ENCODE peak calls at places on chromosomes 2 and 18, in five cellular contexts. M is thoracic aorta, I is fibroblast of mammary gland, B is astrocyte, F is ovary. J is an unnamed sample.
A peak's percentile ranks its signal among the peaks of the same experiment; 100 is the strongest.

GRCh38 chr18:78904179-78904531 is 75.5 kb upstream of the SALL3 start:
- DNase-seq in F (no peak), B (no peak), I (no peak), M (no peak), J (no peak)

GRCh38 chr2:26630235-26630634 is 10.9 kb downstream of the CIB4 start:
- DNase-seq in M (no peak), I (no peak), B (no peak), F (peak; percentile 16), J (no peak)

GRCh38 chr2:23566236-23567142 is 181.5 kb downstream of the KLHL29 start:
- DNase-seq in M (no peak), B (no peak), F (no peak), I (peak; percentile 29), J (no peak)

GRCh38 chr2:17373736-17374135 is 144.5 kb downstream of the RAD51AP2 start:
- DNase-seq in F (no peak), I (peak; percentile 1), B (peak; percentile 95), M (no peak), J (no peak)

GRCh38 chr2:147365577-147365976 is 479.3 kb upstream of the ACVR2A start:
- DNase-seq in B (no peak), M (no peak), I (no peak), F (peak; percentile 31), J (no peak)

GRCh38 chr2:58950795-58951462 is 709.8 kb upstream of the FANCL start:
- DNase-seq in B (no peak), M (no peak), F (no peak), I (no peak), J (no peak)

GRCh38 chr2:68734176-68734575 is 435 bp upstream of the ARHGAP25 start:
- DNase-seq in M (no peak), F (no peak), B (no peak), I (no peak), J (no peak)

GRCh38 chr2:176582990-176583481 is 313.8 kb downstream of the MTX2 start:
- DNase-seq in B (peak; percentile 98), F (no peak), I (peak; percentile 97), M (no peak), J (no peak)

GRCh38 chr2:99066602-99067001 is 74.9 kb upstream of the C2orf15 start:
- DNase-seq in I (peak; percentile 43), B (peak; percentile 41), F (no peak), M (no peak), J (no peak)

GRCh38 chr2:231245253-231246094 is 47.0 kb downstream of the ARMC9 start:
- DNase-seq in F (no peak), I (no peak), M (no peak), B (no peak), J (no peak)

DNA sequence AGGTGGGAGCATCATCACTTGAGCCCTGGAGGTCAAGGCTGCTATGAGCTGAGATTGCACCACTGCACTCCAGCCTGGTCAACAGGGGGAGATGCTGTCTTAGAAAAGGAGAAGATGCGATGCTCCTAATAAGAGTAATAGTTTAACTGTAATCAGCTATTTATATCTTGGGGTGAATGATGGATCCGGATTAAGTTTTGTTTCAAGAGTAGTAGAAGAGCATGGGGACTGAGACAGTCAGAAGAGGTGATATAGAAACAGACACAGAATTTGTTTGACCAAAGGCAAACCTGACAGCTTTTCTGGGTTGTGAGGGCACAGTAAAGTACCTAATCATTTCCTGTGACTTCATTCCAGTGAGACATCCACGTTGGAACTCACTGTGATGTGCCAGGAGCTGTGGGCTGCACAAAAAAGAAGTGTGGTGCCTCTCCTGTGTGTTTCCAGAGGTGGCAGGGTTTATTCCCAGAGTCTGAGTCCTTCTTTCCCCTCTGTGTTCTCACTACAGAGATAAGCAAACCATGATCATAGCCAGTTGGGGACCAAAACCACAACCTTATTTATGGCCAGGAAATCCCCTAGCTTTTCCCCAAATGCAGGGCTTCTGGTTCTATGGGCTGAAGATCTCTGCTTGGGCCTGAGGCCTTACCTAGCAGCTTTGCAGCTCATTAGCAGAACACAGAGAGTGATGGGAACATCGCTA is 113.7 kb downstream of the XRCC5 start:
- DNase-seq in I (peak; percentile 51), M (no peak), F (no peak), B (peak; percentile 54), J (no peak)
- TF ChIP-seq CTCF in I (peak; percentile 58), M (no peak), F (no peak), B (peak; percentile 29), J (no peak)

DNA sequence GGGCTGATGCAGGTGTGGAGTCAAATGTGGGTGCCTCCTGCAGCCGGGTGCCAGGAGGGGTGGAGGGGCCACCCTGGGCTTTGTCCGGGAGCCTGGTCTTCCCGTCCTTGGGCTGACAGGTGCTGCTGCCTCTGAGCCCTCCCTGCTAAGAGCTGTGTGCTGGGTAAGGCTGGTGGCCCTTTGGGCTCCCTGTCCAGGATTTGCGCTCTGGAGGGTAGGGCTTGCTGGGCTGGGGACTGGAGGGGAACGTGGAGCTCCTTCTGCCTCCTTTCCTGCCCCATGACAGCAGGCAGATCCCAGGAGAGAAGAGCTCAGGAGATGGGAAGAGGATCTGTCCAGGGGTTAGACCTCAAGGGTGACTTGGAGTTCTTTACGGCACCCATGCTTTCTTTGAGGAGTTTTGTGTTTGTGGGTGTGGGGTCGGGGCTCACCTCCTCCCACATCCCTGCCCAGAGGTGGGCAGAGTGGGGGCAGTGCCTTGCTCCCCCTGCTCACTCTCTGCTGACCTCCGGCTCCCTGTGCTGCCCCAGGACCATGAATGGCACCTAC is 4.2 kb downstream of the GPR35 start:
- DNase-seq in M (no peak), B (no peak), I (no peak), F (no peak), J (no peak)
- TF ChIP-seq CTCF in M (no peak), B (no peak), I (no peak), F (no peak), J (no peak)

GRCh38 chr2:32930436-32930835 is 16.3 kb upstream of the LTBP1 start:
- DNase-seq in I (no peak), B (no peak), M (no peak), F (no peak), J (no peak)

GRCh38 chr2:32925976-32926707 is 20.6 kb upstream of the LTBP1 start:
- DNase-seq in B (no peak), M (no peak), F (no peak), I (no peak), J (no peak)

GRCh38 chr2:32922466-32922865 is 24.3 kb upstream of the LTBP1 start:
- DNase-seq in F (no peak), M (no peak), B (no peak), I (no peak), J (no peak)

GRCh38 chr2:32925283-32925682 is 21.5 kb upstream of the LTBP1 start:
- DNase-seq in M (no peak), F (no peak), B (no peak), I (no peak), J (no peak)

GRCh38 chr2:32926708-32927084 is 20.1 kb upstream of the LTBP1 start:
- DNase-seq in B (peak; percentile 39), M (no peak), I (peak; percentile 22), F (no peak), J (no peak)
- TF ChIP-seq CTCF in B (no peak), M (no peak), I (no peak), F (no peak), J (no peak)

GRCh38 chr2:156334496-156335478 is 2.3 kb upstream of the NR4A2 start:
- DNase-seq in B (peak; percentile 92), I (peak; percentile 94), F (peak; percentile 96), M (peak; percentile 74), J (peak; percentile 67)
- TF ChIP-seq CTCF in B (no peak), I (no peak), F (no peak), M (no peak), J (no peak)

DNA sequence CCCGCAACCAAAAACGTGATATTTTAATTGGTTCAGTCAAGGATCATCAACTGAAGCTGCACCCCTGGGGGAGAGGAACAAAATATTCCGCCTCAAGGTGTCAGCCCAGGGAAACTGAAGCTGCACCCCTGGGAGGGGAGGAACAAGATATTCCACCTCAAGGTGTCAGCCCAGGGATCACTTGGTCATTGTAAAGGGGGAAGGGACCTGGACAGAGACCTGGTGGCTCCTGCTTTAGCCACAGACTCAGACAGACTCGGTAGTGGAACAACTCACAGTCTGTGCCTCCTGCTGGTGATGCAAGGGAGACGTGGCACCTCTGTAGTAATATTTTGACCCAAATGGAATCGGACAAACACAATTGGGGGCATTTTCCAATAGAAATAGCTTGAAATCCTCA is 75.1 kb downstream of the GBX2 start:
- DNase-seq in B (no peak), F (no peak), I (no peak), M (no peak), J (no peak)
- TF ChIP-seq CTCF in B (no peak), F (no peak), I (no peak), M (no peak), J (no peak)

GRCh38 chr2:76849086-76849485 is 673.1 kb downstream of the LRRTM4 start:
- DNase-seq in B (no peak), M (no peak), I (no peak), F (no peak), J (no peak)
- TF ChIP-seq CTCF in B (no peak), M (no peak), I (no peak), F (no peak), J (no peak)

GRCh38 chr18:76983184-76983583 is 149.4 kb downstream of the MBP start:
- DNase-seq in M (peak; percentile 30), I (peak; percentile 68), F (peak; percentile 88), B (peak; percentile 44), J (peak; percentile 89)

GRCh38 chr18:76984193-76985155 is 148.1 kb downstream of the MBP start:
- DNase-seq in B (no peak), M (no peak), F (peak; percentile 31), I (no peak), J (no peak)

GRCh38 chr18:76982038-76982437 is 150.5 kb downstream of the MBP start:
- DNase-seq in B (no peak), I (no peak), M (no peak), F (no peak), J (no peak)

GRCh38 chr18:76985156-76985950 is 147.2 kb downstream of the MBP start:
- DNase-seq in I (no peak), B (no peak), M (no peak), F (no peak), J (no peak)

DNA sequence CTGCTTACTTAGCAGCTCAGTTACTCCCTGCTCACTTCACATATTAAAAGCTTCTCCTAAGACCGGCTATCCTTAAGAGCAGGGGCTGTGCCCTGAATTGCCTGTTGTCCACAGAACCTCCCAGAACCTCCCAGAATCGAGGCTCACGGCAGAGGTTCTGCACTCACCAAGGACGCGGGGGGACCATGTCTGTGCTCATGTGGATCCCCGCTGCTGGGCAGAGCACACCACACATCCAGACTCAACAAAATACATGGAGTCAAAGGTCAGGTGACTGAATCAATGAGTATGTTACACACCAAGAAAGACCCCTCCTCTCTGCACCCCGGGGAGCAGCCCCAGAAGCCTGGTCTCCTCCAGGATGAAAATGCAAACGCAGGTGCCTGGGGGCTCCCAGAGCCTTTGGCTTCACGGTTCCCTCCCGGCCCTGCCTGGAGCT is 149.0 kb downstream of the MBP start:
- DNase-seq in B (no peak), M (no peak), F (peak; percentile 27), I (no peak), J (no peak)
- TF ChIP-seq CTCF in B (no peak), M (no peak), F (no peak), I (no peak), J (no peak)